ENCODE peak calls at places on chromosomes 4 and X, in ten cellular contexts. One of them, this sample, is unnamed.

GRCh38 chr4:33107813-33108212 is 2387.6 kb downstream of the PCDH7 start:
- DNase-seq in esophagus muscularis mucosa: no peak
- DNase-seq in natural killer cell: no peak
- DNase-seq in IMR-90: no peak
- DNase-seq in GM12865: no peak
- DNase-seq in pancreas: no peak
- DNase-seq in HFF-Myc: no peak
- DNase-seq in Calu3: no peak
- DNase-seq in NB4: no peak
- DNase-seq in HCT116: no peak
- DNase-seq in this sample: no peak

GRCh38 chr4:15636818-15637217 is 18.3 kb downstream of the FBXL5 start:
- DNase-seq in Calu3: no peak
- DNase-seq in GM12865: no peak
- DNase-seq in HFF-Myc: no peak
- DNase-seq in HCT116: no peak
- DNase-seq in NB4: no peak
- DNase-seq in esophagus muscularis mucosa: no peak
- DNase-seq in pancreas: no peak
- DNase-seq in IMR-90: no peak
- DNase-seq in natural killer cell: no peak
- DNase-seq in this sample: no peak

GRCh38 chrX:70455366-70456202 is 10.9 kb downstream of the DLG3 start:
- DNase-seq in Calu3: peak; percentile 31
- DNase-seq in esophagus muscularis mucosa: no peak
- DNase-seq in GM12865: no peak
- DNase-seq in HFF-Myc: no peak
- DNase-seq in pancreas: peak; percentile 59
- DNase-seq in NB4: no peak
- DNase-seq in natural killer cell: no peak
- DNase-seq in HCT116: no peak
- DNase-seq in IMR-90: no peak
- DNase-seq in this sample: peak; percentile 35

GRCh38 chrX:9587551-9588096 is 122.8 kb downstream of the TBL1X start:
- DNase-seq in Calu3: no peak
- DNase-seq in HFF-Myc: no peak
- DNase-seq in esophagus muscularis mucosa: no peak
- DNase-seq in IMR-90: no peak
- DNase-seq in NB4: no peak
- DNase-seq in HCT116: no peak
- DNase-seq in natural killer cell: no peak
- DNase-seq in GM12865: peak; percentile 14
- DNase-seq in pancreas: no peak
- DNase-seq in this sample: no peak

GRCh38 chr4:141853091-141853734 is 216.8 kb downstream of the IL15 start:
- DNase-seq in esophagus muscularis mucosa: no peak
- DNase-seq in Calu3: peak; percentile 62
- DNase-seq in HCT116: no peak
- DNase-seq in IMR-90: no peak
- DNase-seq in natural killer cell: no peak
- DNase-seq in NB4: no peak
- DNase-seq in pancreas: no peak
- DNase-seq in HFF-Myc: no peak
- DNase-seq in GM12865: no peak
- DNase-seq in this sample: no peak

GRCh38 chr4:106210021-106210420 is 106.0 kb downstream of the TBCK start:
- DNase-seq in natural killer cell: no peak
- DNase-seq in NB4: no peak
- DNase-seq in HCT116: no peak
- DNase-seq in esophagus muscularis mucosa: no peak
- DNase-seq in Calu3: no peak
- DNase-seq in GM12865: no peak
- DNase-seq in HFF-Myc: no peak
- DNase-seq in IMR-90: no peak
- DNase-seq in pancreas: no peak
- DNase-seq in this sample: no peak

GRCh38 chr4:143486314-143486713 is 27.2 kb upstream of the SMARCA5 start:
- DNase-seq in HFF-Myc: no peak
- DNase-seq in Calu3: no peak
- DNase-seq in pancreas: no peak
- DNase-seq in GM12865: no peak
- DNase-seq in natural killer cell: no peak
- DNase-seq in HCT116: no peak
- DNase-seq in esophagus muscularis mucosa: no peak
- DNase-seq in NB4: no peak
- DNase-seq in IMR-90: no peak
- DNase-seq in this sample: no peak

GRCh38 chrX:55041514-55041913 is 10.7 kb upstream of the ALAS2 start:
- DNase-seq in HFF-Myc: no peak
- DNase-seq in IMR-90: no peak
- DNase-seq in NB4: no peak
- DNase-seq in esophagus muscularis mucosa: no peak
- DNase-seq in Calu3: no peak
- DNase-seq in HCT116: no peak
- DNase-seq in natural killer cell: no peak
- DNase-seq in pancreas: no peak
- DNase-seq in GM12865: no peak
- DNase-seq in this sample: no peak

GRCh38 chr4:73068496-73069337 is 799 bp downstream of the COX18 start:
- DNase-seq in NB4: peak; percentile 64
- DNase-seq in IMR-90: peak; percentile 32
- DNase-seq in esophagus muscularis mucosa: no peak
- DNase-seq in natural killer cell: no peak
- DNase-seq in HCT116: no peak
- DNase-seq in HFF-Myc: peak; percentile 10
- DNase-seq in pancreas: no peak
- DNase-seq in Calu3: no peak
- DNase-seq in GM12865: peak; percentile 51
- DNase-seq in this sample: no peak

GRCh38 chr4:185204238-185204910 is 574 bp upstream of the CFAP97 start:
- DNase-seq in NB4: peak; percentile 31
- DNase-seq in HCT116: no peak
- DNase-seq in IMR-90: peak; percentile 21
- DNase-seq in HFF-Myc: no peak
- DNase-seq in Calu3: no peak
- DNase-seq in natural killer cell: no peak
- DNase-seq in GM12865: peak; percentile 53
- DNase-seq in esophagus muscularis mucosa: no peak
- DNase-seq in pancreas: no peak
- DNase-seq in this sample: no peak

GRCh38 chrX:153638436-153639176 is 8.4 kb upstream of the DUSP9 start:
- DNase-seq in pancreas: no peak
- DNase-seq in HCT116: no peak
- DNase-seq in GM12865: no peak
- DNase-seq in natural killer cell: no peak
- DNase-seq in Calu3: no peak
- DNase-seq in esophagus muscularis mucosa: no peak
- DNase-seq in IMR-90: no peak
- DNase-seq in HFF-Myc: no peak
- DNase-seq in NB4: no peak
- DNase-seq in this sample: no peak

DNA sequence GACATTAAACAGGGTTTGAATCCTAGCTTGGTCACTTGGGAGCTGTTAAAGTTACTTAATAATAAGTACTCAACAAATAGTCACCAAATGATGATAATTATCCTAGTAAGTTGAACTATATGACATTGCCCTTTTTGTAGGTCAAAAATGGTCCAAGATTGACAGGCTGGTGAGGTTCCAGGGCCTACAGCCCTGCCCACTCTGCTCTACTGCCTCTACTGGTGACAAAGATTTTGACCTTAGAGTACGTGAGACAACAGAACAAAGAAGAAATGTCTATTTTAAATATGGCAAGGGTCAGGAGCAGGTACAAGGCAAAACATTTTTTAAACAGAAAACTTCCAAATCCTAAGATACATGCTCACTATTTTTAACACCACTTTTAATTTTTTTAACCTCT is 572 bp upstream of the SMPX start:
- DNase-seq in GM12865: no peak
- DNase-seq in HFF-Myc: no peak
- DNase-seq in HCT116: no peak
- DNase-seq in esophagus muscularis mucosa: no peak
- DNase-seq in natural killer cell: no peak
- DNase-seq in Calu3: no peak
- DNase-seq in IMR-90: no peak
- DNase-seq in NB4: no peak
- DNase-seq in pancreas: no peak
- DNase-seq in this sample: no peak
- TF ChIP-seq CTCF in GM12865: no peak
- TF ChIP-seq CTCF in HFF-Myc: no peak
- TF ChIP-seq CTCF in HCT116: peak; percentile 12
- TF ChIP-seq CTCF in esophagus muscularis mucosa: no peak
- TF ChIP-seq CTCF in natural killer cell: no peak
- TF ChIP-seq CTCF in Calu3: no peak
- TF ChIP-seq CTCF in IMR-90: no peak
- TF ChIP-seq CTCF in NB4: no peak
- TF ChIP-seq CTCF in pancreas: no peak
- TF ChIP-seq CTCF in this sample: no peak

GRCh38 chrX:34341258-34341657 is 209.1 kb upstream of the FAM47A start:
- DNase-seq in pancreas: no peak
- DNase-seq in HCT116: no peak
- DNase-seq in esophagus muscularis mucosa: no peak
- DNase-seq in IMR-90: no peak
- DNase-seq in NB4: peak; percentile 5
- DNase-seq in HFF-Myc: no peak
- DNase-seq in GM12865: no peak
- DNase-seq in natural killer cell: no peak
- DNase-seq in Calu3: no peak
- DNase-seq in this sample: no peak
- TF ChIP-seq CTCF in pancreas: no peak
- TF ChIP-seq CTCF in HCT116: no peak
- TF ChIP-seq CTCF in esophagus muscularis mucosa: no peak
- TF ChIP-seq CTCF in IMR-90: no peak
- TF ChIP-seq CTCF in NB4: no peak
- TF ChIP-seq CTCF in HFF-Myc: no peak
- TF ChIP-seq CTCF in GM12865: no peak
- TF ChIP-seq CTCF in natural killer cell: no peak
- TF ChIP-seq CTCF in Calu3: no peak
- TF ChIP-seq CTCF in this sample: no peak

DNA sequence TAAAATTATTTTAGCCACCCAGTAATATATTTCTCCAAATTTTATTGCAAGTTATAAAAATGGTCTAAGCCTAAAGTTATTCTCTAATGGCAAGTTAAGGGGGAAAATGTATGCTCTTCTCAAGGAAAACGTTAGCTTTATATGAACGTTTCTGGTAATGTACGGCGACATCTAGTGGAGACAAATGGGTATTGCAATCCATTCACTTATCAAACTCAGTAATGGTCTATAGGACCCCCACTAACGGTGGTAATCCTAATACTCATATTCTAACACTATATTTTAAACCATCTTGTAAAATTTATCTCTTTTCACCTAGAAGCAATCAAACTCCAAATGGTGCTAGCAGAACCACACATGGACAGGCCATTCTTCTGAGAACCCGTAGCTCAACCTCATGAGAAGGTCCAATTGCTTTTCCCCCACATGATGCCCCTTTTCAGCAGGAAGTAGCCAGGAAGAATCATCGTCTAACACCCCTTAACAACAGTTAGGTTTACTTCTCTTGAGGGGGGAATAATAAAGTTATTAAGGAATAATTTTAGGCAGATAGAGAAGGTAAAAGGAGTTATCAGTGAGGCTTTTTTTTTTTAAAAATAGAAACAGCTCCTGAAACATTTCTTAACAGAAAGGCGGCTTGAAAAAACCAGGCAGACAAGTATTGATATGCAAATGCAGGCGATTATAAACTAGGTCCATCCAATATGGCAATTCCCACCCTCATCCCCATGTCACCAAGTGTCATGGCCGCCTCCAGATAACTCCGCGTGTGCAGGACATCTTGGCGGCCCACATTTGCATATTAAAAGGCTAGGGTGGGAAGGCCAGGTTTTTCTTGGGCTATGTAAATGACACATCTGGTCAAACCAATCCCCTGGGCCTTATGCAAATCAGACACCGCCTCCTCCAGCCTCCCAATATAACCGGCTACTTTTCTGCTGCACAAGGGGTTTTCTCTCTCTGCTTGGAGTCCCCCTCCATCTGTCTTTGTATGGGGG is 35.0 kb downstream of the NUDT11 start:
- DNase-seq in Calu3: peak; percentile 2
- DNase-seq in HFF-Myc: no peak
- DNase-seq in natural killer cell: no peak
- DNase-seq in esophagus muscularis mucosa: no peak
- DNase-seq in GM12865: peak; percentile 36
- DNase-seq in pancreas: no peak
- DNase-seq in NB4: peak; percentile 45
- DNase-seq in IMR-90: peak; percentile 42
- DNase-seq in HCT116: peak; percentile 7
- DNase-seq in this sample: peak; percentile 23
- TF ChIP-seq CTCF in Calu3: peak; percentile 14
- TF ChIP-seq CTCF in HFF-Myc: peak; percentile 55
- TF ChIP-seq CTCF in natural killer cell: peak; percentile 73
- TF ChIP-seq CTCF in esophagus muscularis mucosa: peak; percentile 71
- TF ChIP-seq CTCF in GM12865: peak; percentile 57
- TF ChIP-seq CTCF in pancreas: peak; percentile 76
- TF ChIP-seq CTCF in NB4: peak; percentile 44
- TF ChIP-seq CTCF in IMR-90: peak; percentile 65
- TF ChIP-seq CTCF in HCT116: peak; percentile 42
- TF ChIP-seq CTCF in this sample: peak; percentile 84

GRCh38 chr4:165867961-165868360 is 5.1 kb upstream of the TLL1 start:
- DNase-seq in NB4: no peak
- DNase-seq in HCT116: no peak
- DNase-seq in pancreas: no peak
- DNase-seq in HFF-Myc: no peak
- DNase-seq in Calu3: no peak
- DNase-seq in GM12865: no peak
- DNase-seq in esophagus muscularis mucosa: no peak
- DNase-seq in IMR-90: no peak
- DNase-seq in natural killer cell: no peak
- DNase-seq in this sample: no peak

GRCh38 chr4:165861378-165861777 is 11.7 kb upstream of the TLL1 start:
- DNase-seq in NB4: no peak
- DNase-seq in pancreas: no peak
- DNase-seq in Calu3: no peak
- DNase-seq in IMR-90: no peak
- DNase-seq in natural killer cell: no peak
- DNase-seq in esophagus muscularis mucosa: no peak
- DNase-seq in GM12865: no peak
- DNase-seq in HFF-Myc: no peak
- DNase-seq in HCT116: no peak
- DNase-seq in this sample: no peak

GRCh38 chr4:165865995-165866650 is 6.9 kb upstream of the TLL1 start:
- DNase-seq in Calu3: no peak
- DNase-seq in NB4: no peak
- DNase-seq in esophagus muscularis mucosa: no peak
- DNase-seq in GM12865: no peak
- DNase-seq in HFF-Myc: no peak
- DNase-seq in IMR-90: no peak
- DNase-seq in natural killer cell: no peak
- DNase-seq in pancreas: no peak
- DNase-seq in HCT116: no peak
- DNase-seq in this sample: no peak

DNA sequence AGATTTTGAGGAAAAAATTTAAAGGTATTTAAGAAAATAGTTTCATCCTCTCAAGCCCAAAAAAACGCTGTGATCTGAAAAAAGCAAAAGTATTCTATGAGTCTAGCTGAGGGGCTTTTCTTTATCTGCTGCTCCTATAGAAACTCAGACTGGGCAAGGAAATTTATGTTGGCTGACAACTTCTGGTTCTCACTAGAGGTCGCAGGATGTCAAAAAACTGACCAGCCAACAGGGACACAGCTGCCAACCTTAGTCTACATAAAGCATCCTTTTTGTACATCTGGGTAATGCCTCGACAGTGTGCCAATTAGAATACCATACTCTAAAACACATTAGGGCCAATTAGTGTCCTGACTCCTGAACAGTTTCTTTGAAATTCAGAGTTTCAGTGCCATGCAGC is 8.8 kb upstream of the TLL1 start:
- DNase-seq in GM12865: no peak
- DNase-seq in NB4: peak; percentile 3
- DNase-seq in Calu3: no peak
- DNase-seq in HFF-Myc: no peak
- DNase-seq in IMR-90: no peak
- DNase-seq in HCT116: no peak
- DNase-seq in natural killer cell: no peak
- DNase-seq in esophagus muscularis mucosa: no peak
- DNase-seq in pancreas: no peak
- DNase-seq in this sample: no peak
- TF ChIP-seq CTCF in GM12865: no peak
- TF ChIP-seq CTCF in NB4: no peak
- TF ChIP-seq CTCF in Calu3: no peak
- TF ChIP-seq CTCF in HFF-Myc: no peak
- TF ChIP-seq CTCF in IMR-90: no peak
- TF ChIP-seq CTCF in HCT116: no peak
- TF ChIP-seq CTCF in natural killer cell: no peak
- TF ChIP-seq CTCF in esophagus muscularis mucosa: no peak
- TF ChIP-seq CTCF in pancreas: no peak
- TF ChIP-seq CTCF in this sample: no peak

This sample was measured in glutamatergic neuron.